ENCODE peak calls at places on chromosomes 3 and 15, in four cellular contexts. W, C, N and F are unnamed samples.

GRCh38 chr15:44535509-44536297 is 1.2 kb upstream of the EIF3J start:
- DNase-seq in W (peak), C (no peak), N (no peak), F (no peak)

GRCh38 chr3:43964640-43965039 is 273.9 kb downstream of the ABHD5 start:
- DNase-seq in N (no peak), C (no peak), W (no peak), F (no peak)

GRCh38 chr15:48242015-48242414 is 35.9 kb downstream of the SLC12A1 start:
- DNase-seq in C (no peak), N (no peak), W (no peak), F (no peak)

GRCh38 chr3:57840445-57840844 is 84.3 kb downstream of the SLMAP start:
- DNase-seq in C (peak), W (no peak), N (no peak), F (no peak)

GRCh38 chr3:125651246-125651645 is 55.9 kb upstream of the OSBPL11 start:
- DNase-seq in N (no peak), C (no peak), W (no peak), F (no peak)

GRCh38 chr15:63553388-63553791 is 43.8 kb upstream of the FBXL22 start:
- DNase-seq in W (no peak), C (peak), N (no peak), F (no peak)

GRCh38 chr15:70111203-70112017 is 13.7 kb upstream of the TLE3 start:
- DNase-seq in N (peak), W (no peak), C (no peak), F (peak)

GRCh38 chr3:10756546-10756945 is 59.5 kb upstream of the SLC6A11 start:
- DNase-seq in N (no peak), W (no peak), C (no peak), F (no peak)

GRCh38 chr15:74958320-74958907 is 1.8 kb upstream of the RPP25 start:
- DNase-seq in N (no peak), W (no peak), C (no peak), F (no peak)

GRCh38 chr3:155385896-155386295 is 92.4 kb upstream of the STRIT1 start:
- DNase-seq in C (no peak), W (no peak), N (no peak), F (no peak)